ENCODE peak calls at places on chromosomes 3 and 15, in four cellular contexts. E is neuronal stem cell, U is DND-41, L is astrocyte. K is an unnamed sample.
A peak's percentile ranks its signal among the peaks of the same experiment; 100 is the strongest.

GRCh38 chr15:101505610-101506337 is 16.3 kb upstream of the PCSK6 start:
- DNase-seq in U (no peak), L (no peak), E (no peak), K (no peak)

GRCh38 chr3:75329713-75330112 is 334.4 kb upstream of the FRG2C start:
- DNase-seq in L (peak; percentile 14), E (no peak), U (no peak), K (no peak)

GRCh38 chr3:46675426-46675825 is 18.1 kb downstream of the ALS2CL start:
- DNase-seq in U (no peak), E (no peak), L (no peak), K (no peak)

GRCh38 chr3:31196881-31197364 is 302.5 kb upstream of the GADL1 start:
- DNase-seq in L (peak; percentile 81), U (no peak), E (no peak), K (no peak)

GRCh38 chr3:128074851-128075515 is 22.7 kb downstream of the SEC61A1 start:
- DNase-seq in L (no peak), E (no peak), U (no peak), K (no peak)

GRCh38 chr3:85835857-85836470 is 877.2 kb downstream of the CADM2 start:
- DNase-seq in U (no peak), E (no peak), L (no peak), K (no peak)

GRCh38 chr3:112456147-112456546 is 43.1 kb downstream of the BTLA start:
- DNase-seq in U (no peak), E (no peak), L (no peak), K (no peak)

GRCh38 chr3:124363451-124363850 is 366.8 kb upstream of the UMPS start:
- DNase-seq in E (no peak), L (peak; percentile 89), U (no peak), K (no peak)

GRCh38 chr15:53009093-53009492 is 219.0 kb upstream of the ONECUT1 start:
- DNase-seq in E (no peak), L (no peak), U (no peak), K (no peak)

GRCh38 chr15:84638103-84638502 is 16.0 kb downstream of the WDR73 start:
- DNase-seq in U (no peak), L (no peak), E (no peak), K (no peak)

GRCh38 chr15:27623560-27624305 is 475.4 kb downstream of the OCA2 start:
- DNase-seq in E (no peak), L (no peak), U (no peak), K (no peak)

GRCh38 chr3:35291837-35292236 is 347.5 kb upstream of the ARPP21 start:
- DNase-seq in E (no peak), L (no peak), U (no peak), K (no peak)

GRCh38 chr3:168036654-168037419 is 58.9 kb downstream of the GOLIM4 start:
- DNase-seq in L (no peak), U (no peak), E (no peak), K (no peak)

GRCh38 chr3:108590443-108590842 is 921 bp downstream of the DZIP3 start:
- DNase-seq in E (no peak), L (no peak), U (peak; percentile 18), K (no peak)

GRCh38 chr15:59369597-59369996 is 3.1 kb downstream of the MYO1E start:
- DNase-seq in U (no peak), E (no peak), L (no peak), K (no peak)

GRCh38 chr3:54262541-54262940 is 140.2 kb downstream of the CACNA2D3 start:
- DNase-seq in L (no peak), E (no peak), U (no peak), K (no peak)

GRCh38 chr3:130341388-130341787 is 4.1 kb upstream of the COL6A5 start:
- DNase-seq in L (peak; percentile 0), E (no peak), U (no peak), K (no peak)

GRCh38 chr3:121152573-121152972 is 244.6 kb downstream of the STXBP5L start:
- DNase-seq in L (peak; percentile 3), U (no peak), E (no peak), K (no peak)

GRCh38 chr3:121153851-121154250 is 245.8 kb downstream of the STXBP5L start:
- DNase-seq in E (no peak), L (no peak), U (no peak), K (no peak)

GRCh38 chr3:121155023-121155422 is 247.0 kb downstream of the STXBP5L start:
- DNase-seq in E (no peak), L (peak; percentile 1), U (no peak), K (no peak)
- H3K27ac ChIP-seq in E (no peak overlapping the region), L (no peak overlapping the region), U (no peak overlapping the region), K (no peak overlapping the region)

GRCh38 chr3:55367396-55367795 is 119.7 kb downstream of the WNT5A start:
- DNase-seq in E (no peak), U (no peak), L (no peak), K (no peak)
- H3K27me3 ChIP-seq in E (no peaks in the 10 kb centered on the region), U (no peaks in the 10 kb centered on the region), L (no peaks in the 10 kb centered on the region), K (no peaks in the 10 kb centered on the region)

GRCh38 chr15:58302832-58303231 is 129.0 kb upstream of the LIPC start:
- DNase-seq in L (no peak), E (no peak), U (no peak), K (no peak)

GRCh38 chr15:58296276-58296675 is 135.5 kb upstream of the LIPC start:
- DNase-seq in L (no peak), U (no peak), E (no peak), K (no peak)

GRCh38 chr15:58297639-58298038 is 134.2 kb upstream of the LIPC start:
- DNase-seq in E (no peak), L (no peak), U (no peak), K (no peak)

GRCh38 chr15:58298883-58299282 is 132.9 kb upstream of the LIPC start:
- DNase-seq in U (no peak), L (no peak), E (no peak), K (no peak)

DNA sequence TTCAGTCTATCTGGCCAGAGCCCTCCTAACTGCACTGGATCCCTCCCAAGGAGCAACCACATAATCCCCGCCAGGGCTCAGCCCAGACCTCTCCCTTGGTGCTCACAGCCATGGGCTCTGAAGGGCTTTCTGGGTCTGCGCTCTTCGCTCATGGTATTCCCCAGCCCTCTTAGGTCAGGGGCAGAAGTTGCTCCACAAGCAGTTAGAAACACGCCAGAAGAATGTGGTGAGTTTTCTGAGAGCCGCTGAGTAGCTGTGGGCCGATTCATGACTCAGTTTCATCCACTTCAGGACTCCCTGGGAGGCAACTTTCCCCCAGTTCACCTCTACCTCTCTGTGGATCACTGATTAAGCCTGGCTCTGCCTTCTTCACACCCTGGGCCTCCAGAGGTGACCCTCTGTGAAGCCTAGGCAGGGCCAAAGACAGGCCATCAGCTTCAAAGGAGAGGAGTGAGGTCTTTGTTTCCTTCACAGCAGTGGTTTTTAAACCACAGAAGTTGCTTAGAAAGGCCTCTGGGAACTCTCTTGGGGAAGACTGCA is 132.4 kb upstream of the LIPC start:
- DNase-seq in L (peak; percentile 85), U (no peak), E (no peak), K (no peak)
- H3K9ac ChIP-seq in L (no peak overlapping the region), U (no peak overlapping the region), E (no peak overlapping the region), K (no peak overlapping the region)

DNA sequence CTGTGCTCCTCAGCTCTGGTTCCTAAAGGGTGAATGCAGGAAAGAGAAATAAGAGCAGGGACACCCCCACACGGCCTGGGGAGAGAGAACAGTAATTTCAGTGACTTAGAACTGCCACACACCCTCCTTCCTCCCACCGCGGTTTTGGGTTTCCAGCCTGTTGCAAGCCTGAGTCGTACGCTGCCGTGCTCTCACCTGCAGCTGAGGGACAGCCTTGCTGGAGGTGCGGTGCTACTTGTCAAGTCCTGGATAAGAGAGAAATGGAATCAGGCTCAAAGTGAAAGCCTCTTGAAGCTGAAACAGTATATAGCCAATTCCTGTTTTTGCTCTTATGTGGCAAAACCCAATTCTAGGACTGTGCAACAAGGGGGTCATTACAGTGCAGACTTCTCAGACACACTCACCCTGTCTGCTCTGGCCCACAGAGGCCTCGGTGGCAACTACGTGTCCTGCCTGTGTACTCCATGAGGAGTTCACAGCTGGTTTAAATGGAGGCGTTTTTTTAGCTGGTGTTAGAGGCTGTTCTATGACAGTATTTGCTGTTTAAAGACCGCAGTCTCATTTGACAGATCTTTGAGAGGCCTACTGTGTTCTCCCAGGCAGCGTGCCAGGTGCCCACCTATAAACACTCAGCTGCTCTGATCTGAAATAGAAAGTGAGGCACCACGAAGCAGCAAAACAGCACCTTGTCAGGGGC is 42.9 kb downstream of the TBC1D2B start:
- DNase-seq in E (no peak), U (peak; percentile 78), L (no peak), K (no peak)
- H3K27ac ChIP-seq in E (no peak overlapping the region), U (peak overlapping the region; percentile 66), L (no peak overlapping the region), K (peak overlapping the region; percentile 3)

DNA sequence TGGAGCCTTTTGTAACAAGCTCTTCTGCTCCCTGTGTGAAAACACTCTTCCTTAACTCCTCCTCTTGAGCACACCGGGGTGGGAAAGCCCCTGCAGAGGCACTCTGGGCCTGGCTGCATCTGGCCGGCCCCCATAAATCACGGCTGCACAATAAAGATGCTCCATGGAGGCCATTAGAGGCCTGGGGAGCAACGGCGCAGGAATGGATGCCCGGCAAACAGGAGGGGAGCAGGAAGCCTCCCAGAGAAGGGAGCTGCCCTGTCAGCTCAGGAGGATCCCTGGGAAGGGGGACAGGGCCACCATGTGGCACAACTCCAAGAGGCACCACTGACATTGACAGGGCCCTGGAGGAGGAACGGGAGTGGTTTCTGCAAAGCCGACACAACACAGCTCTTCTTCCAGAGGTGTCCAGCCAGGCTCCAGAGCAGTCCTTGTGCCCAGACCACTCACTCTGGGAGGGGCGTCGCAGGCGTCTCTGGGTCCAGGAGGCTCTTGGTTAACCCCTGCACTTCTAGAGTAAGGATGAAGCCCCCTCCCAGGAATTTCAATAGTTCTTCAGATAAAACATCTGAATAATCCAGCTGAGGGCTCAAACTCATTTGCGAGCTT is 509.2 kb upstream of the PPP2R3A start:
- DNase-seq in L (no peak), E (peak; percentile 53), U (no peak), K (no peak)
- H3K27me3 ChIP-seq in L (no peaks in the 10 kb centered on the region), E (peaks cover 10% of the 10 kb centered on the region), U (peaks cover 4% of the 10 kb centered on the region), K (no peaks in the 10 kb centered on the region)

GRCh38 chr15:49044002-49044401 is 2.2 kb downstream of the SECISBP2L start:
- DNase-seq in L (no peak), U (no peak), E (no peak), K (no peak)
- H3K9ac ChIP-seq in L (peak overlapping the region; percentile 96), U (no peak overlapping the region), E (no peak overlapping the region), K (no peak overlapping the region)

DNA sequence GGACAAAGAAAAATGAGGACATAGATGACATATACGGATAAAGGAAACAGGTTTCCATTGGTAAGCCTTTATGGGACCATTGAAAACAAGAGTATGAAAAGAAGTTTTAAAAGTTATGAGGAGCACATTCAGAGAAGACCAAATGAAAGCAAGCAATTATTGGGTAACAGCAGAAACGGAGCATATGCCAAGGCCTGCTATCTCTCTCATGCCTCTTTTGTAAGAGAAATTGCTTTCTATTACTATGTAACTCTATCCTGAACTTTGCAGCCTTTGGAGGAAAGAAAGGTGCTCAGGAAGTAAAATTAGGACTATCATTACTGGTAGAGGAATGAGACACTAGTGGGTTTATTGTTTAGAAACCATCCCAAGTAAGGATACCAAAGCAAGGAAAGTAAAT is 14.9 kb upstream of the DPH6 start:
- DNase-seq in L (no peak), E (no peak), U (no peak), K (no peak)
- H3K27ac ChIP-seq in L (no peak overlapping the region), E (no peak overlapping the region), U (no peak overlapping the region), K (no peak overlapping the region)